ENCODE peak calls at places on chromosomes 12 and 14, in five cellular contexts. A is EL; B is left lung; I is stimulated activated CD8-positive, alpha-beta memory T cell treated with anti-CD3 and anti-CD28 coated beads, Interleukin-15, amount 100 ng/mL, for 1 hour; O is fibroblast of lung. M is an unnamed sample.

GRCh38 chr14:94904636-94905035 is 134.7 kb upstream of the GSC start:
- DNase-seq in A (peak; percentile 60), B (no peak), I (no peak), O (peak; percentile 67), M (no peak)

GRCh38 chr14:59510957-59511356 is 26.6 kb downstream of the JKAMP start:
- DNase-seq in A (no peak), B (no peak), I (no peak), O (no peak), M (no peak)

GRCh38 chr12:95884998-95885397 is 26.2 kb downstream of the SNRPF start:
- DNase-seq in A (peak; percentile 39), B (no peak), I (no peak), O (no peak), M (no peak)

GRCh38 chr12:16606201-16606849 is 363 bp upstream of the LMO3 start:
- DNase-seq in A (no peak), B (peak; percentile 81), I (no peak), O (peak; percentile 53), M (no peak)

GRCh38 chr12:77190022-77190421 is 124.7 kb upstream of the E2F7 start:
- DNase-seq in A (peak; percentile 87), B (no peak), I (no peak), O (peak; percentile 93), M (no peak)

GRCh38 chr12:46798648-46799047 is 27.1 kb downstream of the SLC38A4 start:
- DNase-seq in A (no peak), B (no peak), I (no peak), O (no peak), M (no peak)

GRCh38 chr12:47990351-47991105 is 13.7 kb downstream of the COL2A1 start:
- DNase-seq in A (no peak), B (no peak), I (no peak), O (peak; percentile 2), M (no peak)

GRCh38 chr12:26429070-26429691 is 233.8 kb downstream of the SSPN start:
- DNase-seq in A (no peak), B (no peak), I (no peak), O (no peak), M (no peak)

GRCh38 chr12:18492372-18493025 is 231.2 kb downstream of the PIK3C2G start:
- DNase-seq in A (peak; percentile 68), B (no peak), I (no peak), O (peak; percentile 39), M (no peak)

GRCh38 chr14:85625925-85626585 is 96.1 kb downstream of the FLRT2 start:
- DNase-seq in A (no peak), B (no peak), I (no peak), O (peak; percentile 1), M (no peak)

GRCh38 chr12:85920324-85920947 is 46.3 kb downstream of the NTS start:
- DNase-seq in A (peak; percentile 9), B (no peak), I (no peak), O (peak; percentile 2), M (no peak)

GRCh38 chr12:111412830-111413441 is 7.2 kb downstream of the SH2B3 start:
- DNase-seq in A (no peak), B (no peak), I (no peak), O (no peak), M (no peak)

GRCh38 chr12:97148941-97149559 is 242.0 kb downstream of the NEDD1 start:
- DNase-seq in A (peak; percentile 36), B (peak; percentile 81), I (peak; percentile 4), O (peak; percentile 27), M (peak; percentile 11)

GRCh38 chr12:79452906-79453305 is 237.9 kb downstream of the PAWR start:
- DNase-seq in A (no peak), B (no peak), I (no peak), O (no peak), M (no peak)

GRCh38 chr14:71883094-71883493 is 49.1 kb upstream of the RGS6 start:
- DNase-seq in A (no peak), B (no peak), I (no peak), O (no peak), M (no peak)

GRCh38 chr12:71640316-71640715 is 23.3 kb downstream of the ZFC3H1 start:
- DNase-seq in A (no peak), B (no peak), I (no peak), O (no peak), M (no peak)

GRCh38 chr12:16955083-16955657 is 349.2 kb upstream of the LMO3 start:
- DNase-seq in A (no peak), B (no peak), I (no peak), O (peak; percentile 72), M (no peak)

GRCh38 chr12:90970471-90970870 is 15.5 kb upstream of the CCER1 start:
- DNase-seq in A (no peak), B (no peak), I (no peak), O (peak; percentile 14), M (no peak)

GRCh38 chr12:12327802-12328201 is 22.2 kb downstream of the MANSC1 start:
- DNase-seq in A (peak; percentile 67), B (no peak), I (no peak), O (peak; percentile 63), M (peak; percentile 37)

GRCh38 chr12:66268562-66268961 is 33.7 kb upstream of the HELB start:
- DNase-seq in A (no peak), B (no peak), I (no peak), O (no peak), M (no peak)

GRCh38 chr12:59149995-59150642 is 229.8 kb upstream of the LRIG3 start:
- DNase-seq in A (peak; percentile 75), B (no peak), I (no peak), O (peak; percentile 77), M (no peak)

GRCh38 chr12:111462134-111462821 is 56.6 kb downstream of the SH2B3 start:
- DNase-seq in A (peak; percentile 76), B (no peak), I (no peak), O (peak; percentile 71), M (no peak)

GRCh38 chr14:60183724-60184596 is 18.8 kb upstream of the DHRS7 start:
- DNase-seq in A (peak; percentile 66), B (no peak), I (no peak), O (peak; percentile 56), M (no peak)

GRCh38 chr12:84135879-84136278 is 776.7 kb downstream of the SLC6A15 start:
- DNase-seq in A (no peak), B (no peak), I (no peak), O (no peak), M (no peak)

GRCh38 chr12:92362785-92363184 is 217.1 kb upstream of the BTG1 start:
- DNase-seq in A (no peak), B (no peak), I (no peak), O (no peak), M (no peak)

GRCh38 chr14:104870368-104871144 is 5.5 kb downstream of the CEP170B start:
- DNase-seq in A (no peak), B (peak; percentile 68), I (peak; percentile 17), O (no peak), M (peak; percentile 83)

GRCh38 chr14:71322660-71323250 is 415.5 kb downstream of the PCNX1 start:
- DNase-seq in A (peak; percentile 49), B (no peak), I (no peak), O (peak; percentile 56), M (peak; percentile 27)

GRCh38 chr14:67357583-67358354 is 1.8 kb downstream of the ATP6V1D start:
- DNase-seq in A (peak; percentile 19), B (no peak), I (no peak), O (peak; percentile 30), M (no peak)

GRCh38 chr14:20750194-20750593 is 4.5 kb downstream of the EDDM3A start:
- DNase-seq in A (no peak), B (no peak), I (no peak), O (no peak), M (no peak)

GRCh38 chr12:106586803-106587684 is 4.2 kb downstream of the RFX4 start:
- DNase-seq in A (peak; percentile 11), B (no peak), I (no peak), O (no peak), M (no peak)

GRCh38 chr14:34781242-34781641 is 66.8 kb upstream of the CFL2 start:
- DNase-seq in A (peak; percentile 95), B (no peak), I (no peak), O (peak; percentile 81), M (no peak)

M was measured in 8988T.